ENCODE peak calls at places on chromosomes 3 and 15, in nine cellular contexts. Q is retina, R is uterus, E is GDM1, Z is pulmonary artery endothelial cell, K is astrocyte of the spinal cord, W is fibroblast of the aortic adventitia, G is brain microvascular endothelial cell, B is activated gamma-delta T cell treated with Interleukin-2 at 50 U/mL for 16 hours. S is an unnamed sample.
A peak's percentile ranks its signal among the peaks of the same experiment; 100 is the strongest.

GRCh38 chr3:128950223-128950938 is 43.5 kb downstream of the CFAP92 start:
- DNase-seq in Q (peak; percentile 25), R (no peak), E (no peak), Z (no peak), K (peak; percentile 31), W (peak; percentile 46), G (peak; percentile 23), B (no peak), S (no peak)

GRCh38 chr15:88472225-88472624 is 4.7 kb downstream of the MRPS11 start:
- DNase-seq in Q (no peak), R (no peak), E (no peak), Z (no peak), K (no peak), W (no peak), G (no peak), B (no peak), S (no peak)

GRCh38 chr3:158769519-158770253 is 32.2 kb upstream of the MFSD1 start:
- DNase-seq in Q (no peak), R (no peak), E (no peak), Z (no peak), K (no peak), W (no peak), G (no peak), B (no peak), S (no peak)

GRCh38 chr3:137180220-137180619 is 222.4 kb downstream of the IL20RB start:
- DNase-seq in Q (no peak), R (no peak), E (no peak), Z (no peak), K (no peak), W (no peak), G (no peak), B (no peak), S (no peak)

GRCh38 chr15:83554558-83554957 is 99.4 kb upstream of the ADAMTSL3 start:
- DNase-seq in Q (no peak), R (no peak), E (no peak), Z (no peak), K (no peak), W (no peak), G (no peak), B (no peak), S (no peak)

GRCh38 chr3:139117883-139118760 is 73.4 kb upstream of the PRR23C start:
- DNase-seq in Q (no peak), R (no peak), E (no peak), Z (no peak), K (no peak), W (no peak), G (no peak), B (no peak), S (no peak)

GRCh38 chr3:113104746-113105479 is 106.4 kb upstream of the BOC start:
- DNase-seq in Q (peak; percentile 56), R (no peak), E (no peak), Z (no peak), K (peak; percentile 41), W (peak; percentile 13), G (no peak), B (no peak), S (no peak)

GRCh38 chr3:76010252-76010651 is 224.9 kb upstream of the ZNF717 start:
- DNase-seq in Q (no peak), R (no peak), E (no peak), Z (no peak), K (no peak), W (no peak), G (no peak), B (no peak), S (no peak)

GRCh38 chr15:63887630-63888029 is 53.9 kb upstream of the HERC1 start:
- DNase-seq in Q (no peak), R (no peak), E (peak; percentile 56), Z (no peak), K (no peak), W (no peak), G (no peak), B (no peak), S (no peak)

GRCh38 chr3:174986685-174987084 is 127.6 kb downstream of the NAALADL2 start:
- DNase-seq in Q (no peak), R (no peak), E (no peak), Z (no peak), K (peak; percentile 43), W (peak; percentile 63), G (no peak), B (no peak), S (peak; percentile 8)

GRCh38 chr15:62676891-62677290 is 365.7 kb upstream of the TPM1 start:
- DNase-seq in Q (no peak), R (no peak), E (no peak), Z (no peak), K (no peak), W (no peak), G (no peak), B (no peak), S (no peak)

GRCh38 chr3:194255252-194256039 is 95.7 kb downstream of the CPN2 start:
- DNase-seq in Q (no peak), R (no peak), E (peak; percentile 99), Z (peak; percentile 81), K (no peak), W (no peak), G (no peak), B (peak; percentile 24), S (no peak)

GRCh38 chr3:16463914-16464313 is 49.6 kb downstream of the RFTN1 start:
- DNase-seq in Q (no peak), R (no peak), E (no peak), Z (no peak), K (no peak), W (no peak), G (no peak), B (no peak), S (no peak)

S was measured in NCI-H226.